ENCODE peak calls at places on chromosomes 1 and 21, in five cellular contexts. U is HCT116, P is A549, Y is GM23338, J is body of pancreas. G is an unnamed sample.
A peak's percentile ranks its signal among the peaks of the same experiment; 100 is the strongest.

GRCh38 chr1:9689011-9689706 is 37.6 kb downstream of the PIK3CD start:
- DNase-seq in U (peak; percentile 54), P (peak; percentile 61), Y (peak; percentile 94), J (peak; percentile 85), G (no peak)

GRCh38 chr1:89552481-89553194 is 28.0 kb downstream of the LRRC8B start:
- DNase-seq in U (no peak), P (no peak), Y (no peak), J (peak; percentile 44), G (peak; percentile 18)

GRCh38 chr1:45765999-45766792 is 15.7 kb upstream of the IPP start:
- DNase-seq in U (no peak), P (no peak), Y (no peak), J (no peak), G (no peak)

GRCh38 chr1:180912801-180913616 is at the start of gene KIAA1614:
- DNase-seq in U (no peak), P (no peak), Y (peak; percentile 68), J (no peak), G (peak; percentile 14)

GRCh38 chr1:17161926-17162800 is 42.8 kb upstream of the PADI1 start:
- DNase-seq in U (no peak), P (no peak), Y (no peak), J (no peak), G (no peak)

GRCh38 chr1:242731446-242731845 is 206.9 kb upstream of the PLD5 start:
- DNase-seq in U (no peak), P (no peak), Y (no peak), J (no peak), G (no peak)

GRCh38 chr21:29873908-29874307 is 65.9 kb downstream of the GRIK1 start:
- DNase-seq in U (no peak), P (no peak), Y (peak; percentile 45), J (no peak), G (no peak)

GRCh38 chr1:119336738-119337315 is 31.8 kb upstream of the HAO2 start:
- DNase-seq in U (no peak), P (no peak), Y (no peak), J (no peak), G (no peak)

GRCh38 chr1:32001863-32002262 is 11.8 kb upstream of the KHDRBS1 start:
- DNase-seq in U (no peak), P (no peak), Y (no peak), J (no peak), G (no peak)

GRCh38 chr1:157069596-157069995 is 24.1 kb upstream of the ARHGEF11 start:
- DNase-seq in U (no peak), P (no peak), Y (no peak), J (no peak), G (no peak)
- H3K27ac ChIP-seq in U (no peak overlapping the region), P (no peak overlapping the region), Y (no peak overlapping the region), J (no peak overlapping the region), G (no peak overlapping the region)

GRCh38 chr1:184695023-184695422 is 59.6 kb downstream of the EDEM3 start:
- DNase-seq in U (no peak), P (no peak), Y (no peak), J (no peak), G (no peak)
- TF ChIP-seq CTCF in U (no peak), P (no peak), Y (no peak), J (no peak), G (no peak)

GRCh38 chr1:12541274-12542137 is 76.5 kb downstream of the DHRS3 start:
- DNase-seq in U (no peak), P (no peak), Y (no peak), J (peak; percentile 30), G (no peak)

GRCh38 chr1:12544357-12544756 is 73.7 kb downstream of the DHRS3 start:
- DNase-seq in U (no peak), P (no peak), Y (no peak), J (no peak), G (no peak)

GRCh38 chr1:12542138-12542465 is 75.9 kb downstream of the DHRS3 start:
- DNase-seq in U (no peak), P (no peak), Y (no peak), J (no peak), G (no peak)

GRCh38 chr1:12543747-12544146 is 74.3 kb downstream of the DHRS3 start:
- DNase-seq in U (no peak), P (no peak), Y (no peak), J (no peak), G (no peak)

DNA sequence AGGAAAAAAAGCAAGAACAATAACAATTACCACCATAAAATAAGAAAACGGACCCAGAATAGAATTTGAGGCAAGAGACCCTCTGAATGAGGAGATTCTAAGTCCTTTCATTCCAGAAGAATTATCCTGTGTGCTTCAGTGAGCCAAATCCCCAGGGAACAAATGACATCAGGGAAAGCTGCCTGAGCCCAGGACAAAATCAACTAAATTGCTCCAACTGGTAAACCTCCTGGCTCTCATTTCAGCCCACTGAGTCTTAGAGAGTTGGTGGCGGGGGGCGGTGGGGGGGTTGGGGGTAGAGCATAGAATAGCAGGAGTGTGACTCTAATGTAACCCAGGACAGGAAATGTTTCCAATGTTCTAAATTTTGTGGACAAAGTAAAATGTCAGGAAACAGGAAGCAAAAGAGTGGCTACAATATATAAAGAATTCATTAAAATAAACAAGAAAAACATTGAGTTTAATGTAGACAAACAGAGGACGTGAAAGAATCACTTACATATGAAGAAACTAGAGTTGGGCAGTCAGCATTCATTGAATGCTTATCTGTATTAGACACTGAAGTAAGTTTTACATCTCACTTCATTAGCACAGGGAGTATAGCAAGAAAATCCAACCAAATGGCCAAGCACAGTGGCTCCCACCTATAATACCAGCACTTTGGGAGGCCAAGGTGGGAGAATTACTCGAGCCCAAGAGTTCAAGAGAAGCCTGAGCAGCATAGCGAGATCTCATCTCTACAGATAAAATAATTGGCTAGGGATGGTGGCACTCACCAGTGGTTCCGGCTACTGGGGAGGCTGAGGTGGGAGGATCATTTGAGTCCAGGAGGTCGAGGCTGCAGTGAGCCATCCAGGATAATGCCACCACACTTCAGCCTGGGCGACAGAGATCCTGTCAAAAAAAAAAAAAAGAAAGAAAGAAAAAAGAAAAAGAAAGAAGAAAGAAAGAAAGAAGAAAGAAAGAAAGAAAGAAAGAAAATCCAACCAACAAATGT is 75.1 kb downstream of the DHRS3 start:
- DNase-seq in U (no peak), P (no peak), Y (no peak), J (no peak), G (no peak)
- H3K27ac ChIP-seq in U (no peak overlapping the region), P (peak overlapping the region; percentile 92), Y (no peak overlapping the region), J (no peak overlapping the region), G (no peak overlapping the region)

GRCh38 chr1:221768444-221769066 is 26.7 kb upstream of the DUSP10 start:
- DNase-seq in U (no peak), P (no peak), Y (no peak), J (no peak), G (no peak)
- TF ChIP-seq CTCF in U (peak; percentile 32), P (no peak), Y (peak; percentile 18), J (no peak), G (peak; percentile 17)

GRCh38 chr1:236872075-236872666 is 77.1 kb downstream of the MTR start:
- DNase-seq in U (no peak), P (no peak), Y (no peak), J (no peak), G (no peak)
- H3K27ac ChIP-seq in U (no peak overlapping the region), P (no peak overlapping the region), Y (no peak overlapping the region), J (no peak overlapping the region), G (no peak overlapping the region)

GRCh38 chr1:21939650-21940374 is 2.7 kb upstream of the HSPG2 start:
- DNase-seq in U (peak; percentile 78), P (peak; percentile 89), Y (no peak), J (peak; percentile 87), G (peak; percentile 99)
- TF ChIP-seq CTCF in U (peak; percentile 54), P (peak; percentile 18), Y (no peak), J (no peak), G (peak; percentile 77)

DNA sequence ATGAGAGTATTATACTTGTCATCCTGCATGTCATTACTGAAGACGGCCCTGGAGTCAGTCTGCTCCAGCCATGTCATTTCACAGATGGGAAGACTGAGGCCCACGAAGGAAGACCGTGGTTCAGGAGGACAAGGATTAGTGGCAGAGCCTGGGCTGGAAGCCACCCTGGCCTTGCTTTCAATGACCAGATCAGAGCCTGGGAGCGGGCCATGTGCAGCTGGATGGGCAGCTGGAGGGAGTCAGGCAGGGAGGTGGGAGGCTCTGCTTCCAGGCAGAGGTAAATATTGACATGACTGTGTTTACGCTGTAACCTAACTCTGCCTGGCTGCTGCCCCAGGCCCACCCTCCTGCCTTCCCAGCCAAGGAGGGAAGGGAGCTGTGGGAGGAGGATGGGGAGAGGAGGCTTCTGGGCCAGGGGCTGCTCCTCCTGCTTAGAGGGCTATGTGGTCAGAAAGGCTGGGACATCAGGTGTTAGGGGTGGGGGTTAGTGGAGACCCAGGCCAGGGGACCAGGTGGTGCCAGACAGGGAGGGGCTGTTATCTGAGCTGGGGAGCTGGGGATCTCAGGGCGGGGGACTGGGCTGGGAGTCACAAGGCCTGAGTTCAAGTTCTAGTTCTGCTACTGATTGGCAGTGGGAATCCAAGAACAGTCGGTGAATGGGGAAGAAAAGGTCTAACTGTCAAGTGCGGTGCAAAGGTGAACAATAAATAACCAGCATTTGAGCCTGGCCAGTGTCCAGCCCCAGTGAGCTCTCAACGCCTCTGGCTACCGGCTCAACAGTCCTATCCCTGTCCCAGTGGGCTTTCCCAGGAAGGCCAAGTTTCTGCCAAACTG is 48.5 kb upstream of the ECE1 start:
- DNase-seq in U (no peak), P (peak; percentile 78), Y (no peak), J (peak; percentile 96), G (no peak)
- H3K27ac ChIP-seq in U (no peak overlapping the region), P (peak overlapping the region; percentile 73), Y (no peak overlapping the region), J (peak overlapping the region; percentile 83), G (no peak overlapping the region)

DNA sequence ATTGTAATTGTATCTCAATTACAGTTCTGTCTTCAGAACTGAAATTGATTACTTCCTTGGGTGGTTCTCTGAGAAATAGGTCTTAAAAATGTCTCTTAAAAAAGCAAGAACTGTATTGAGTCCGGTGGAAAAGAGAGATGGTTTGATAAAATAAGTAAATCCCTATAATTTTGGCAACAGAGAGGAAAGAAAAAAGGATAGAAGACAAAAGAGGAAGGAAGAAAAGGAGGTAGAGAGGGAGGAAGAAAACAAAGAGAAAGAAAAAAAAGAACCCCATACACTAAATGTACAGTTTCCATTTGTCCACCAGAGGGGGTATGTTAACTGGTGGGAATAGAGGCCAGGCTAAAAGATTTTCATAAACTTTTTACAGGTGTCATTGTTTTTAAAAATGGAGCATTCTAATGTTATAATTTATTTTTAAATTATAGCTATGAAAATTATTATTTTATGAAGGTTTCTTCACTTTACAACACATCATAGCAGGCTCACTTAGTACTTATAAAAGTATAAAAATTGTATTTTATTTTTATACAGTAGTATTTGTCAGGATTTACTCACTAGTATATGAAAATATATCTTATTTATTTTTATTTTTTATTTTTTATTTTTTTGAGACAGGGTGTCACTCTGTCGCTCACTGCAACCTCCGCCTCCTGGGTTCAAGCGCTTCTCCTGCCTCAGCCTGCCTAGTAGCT is 2.1 kb upstream of the UBE2T start:
- DNase-seq in U (peak; percentile 39), P (peak; percentile 58), Y (peak; percentile 81), J (no peak), G (no peak)
- TF ChIP-seq CTCF in U (peak; percentile 65), P (peak; percentile 91), Y (peak; percentile 83), J (peak; percentile 77), G (peak; percentile 86)

G was measured in foreskin keratinocyte.